ENCODE peak calls at places on chromosomes 13 and 19, in four cellular contexts. One of them, this sample, is unnamed.

GRCh38 chr13:44470623-44471562 is 97.3 kb downstream of the SERP2 start:
- DNase-seq in testis: no peak
- DNase-seq in RWPE1: peak; percentile 14
- DNase-seq in lower lobe of right lung: no peak
- DNase-seq in this sample: no peak

GRCh38 chr19:56108447-56109195 is 12.5 kb downstream of the ZNF787 start:
- DNase-seq in testis: no peak
- DNase-seq in RWPE1: no peak
- DNase-seq in lower lobe of right lung: peak; percentile 70
- DNase-seq in this sample: peak; percentile 79

GRCh38 chr13:24271611-24272451 is 37.5 kb upstream of the C1QTNF9 start:
- DNase-seq in testis: peak; percentile 81
- DNase-seq in RWPE1: peak; percentile 8
- DNase-seq in lower lobe of right lung: peak; percentile 79
- DNase-seq in this sample: peak; percentile 96

GRCh38 chr19:32464279-32464678 is 58.7 kb downstream of the DPY19L3 start:
- DNase-seq in testis: no peak
- DNase-seq in RWPE1: no peak
- DNase-seq in lower lobe of right lung: no peak
- DNase-seq in this sample: no peak

GRCh38 chr13:51453308-51453958 is 597 bp upstream of the INTS6 start:
- DNase-seq in testis: peak; percentile 78
- DNase-seq in RWPE1: no peak
- DNase-seq in lower lobe of right lung: peak; percentile 90
- DNase-seq in this sample: peak; percentile 94

GRCh38 chr13:21812192-21812626 is 141.3 kb downstream of the FGF9 start:
- DNase-seq in testis: no peak
- DNase-seq in RWPE1: peak; percentile 14
- DNase-seq in lower lobe of right lung: no peak
- DNase-seq in this sample: no peak

GRCh38 chr13:37144661-37145060 is 39.2 kb upstream of the CSNK1A1L start:
- DNase-seq in testis: no peak
- DNase-seq in RWPE1: no peak
- DNase-seq in lower lobe of right lung: no peak
- DNase-seq in this sample: no peak

GRCh38 chr13:24709186-24709913 is 29.1 kb downstream of the ATP12A start:
- DNase-seq in testis: no peak
- DNase-seq in RWPE1: no peak
- DNase-seq in lower lobe of right lung: no peak
- DNase-seq in this sample: no peak

GRCh38 chr13:46267166-46267565 is 55.4 kb downstream of the LRRC63 start:
- DNase-seq in testis: no peak
- DNase-seq in RWPE1: no peak
- DNase-seq in lower lobe of right lung: no peak
- DNase-seq in this sample: no peak

GRCh38 chr13:38990693-38991092 is at the start of gene STOML3:
- DNase-seq in testis: no peak
- DNase-seq in RWPE1: no peak
- DNase-seq in lower lobe of right lung: no peak
- DNase-seq in this sample: no peak

GRCh38 chr19:45972081-45972943 is 1.4 kb downstream of the NOVA2 start:
- DNase-seq in testis: no peak
- DNase-seq in RWPE1: no peak
- DNase-seq in lower lobe of right lung: no peak
- DNase-seq in this sample: peak; percentile 83

GRCh38 chr13:44739120-44739519 is 163.0 kb upstream of the TSC22D1 start:
- DNase-seq in testis: no peak
- DNase-seq in RWPE1: no peak
- DNase-seq in lower lobe of right lung: no peak
- DNase-seq in this sample: no peak

GRCh38 chr13:24050796-24051715 is 109.5 kb upstream of the SPATA13 start:
- DNase-seq in testis: no peak
- DNase-seq in RWPE1: no peak
- DNase-seq in lower lobe of right lung: no peak
- DNase-seq in this sample: no peak

GRCh38 chr19:57008432-57008831 is 111.4 kb upstream of the USP29 start:
- DNase-seq in testis: no peak
- DNase-seq in RWPE1: no peak
- DNase-seq in lower lobe of right lung: no peak
- DNase-seq in this sample: no peak

GRCh38 chr13:47175172-47175806 is 278.4 kb upstream of the HTR2A start:
- DNase-seq in testis: no peak
- DNase-seq in RWPE1: no peak
- DNase-seq in lower lobe of right lung: no peak
- DNase-seq in this sample: no peak

GRCh38 chr19:5850743-5851293 is 431 bp downstream of the FUT3 start:
- DNase-seq in testis: no peak
- DNase-seq in RWPE1: peak; percentile 29
- DNase-seq in lower lobe of right lung: peak; percentile 86
- DNase-seq in this sample: peak; percentile 91

GRCh38 chr19:55433292-55433691 is 9.8 kb downstream of the SHISA7 start:
- DNase-seq in testis: no peak
- DNase-seq in RWPE1: no peak
- DNase-seq in lower lobe of right lung: no peak
- DNase-seq in this sample: peak; percentile 23

GRCh38 chr19:11377237-11377636 is 2.8 kb downstream of the SWSAP1 start:
- DNase-seq in testis: no peak
- DNase-seq in RWPE1: peak; percentile 46
- DNase-seq in lower lobe of right lung: no peak
- DNase-seq in this sample: peak; percentile 94

GRCh38 chr13:76991432-76991795 is 467 bp upstream of the CLN5 start:
- DNase-seq in testis: peak; percentile 34
- DNase-seq in RWPE1: no peak
- DNase-seq in lower lobe of right lung: peak; percentile 60
- DNase-seq in this sample: no peak

GRCh38 chr19:33950141-33950805 is 153.6 kb downstream of the KCTD15 start:
- DNase-seq in testis: no peak
- DNase-seq in RWPE1: no peak
- DNase-seq in lower lobe of right lung: no peak
- DNase-seq in this sample: no peak

GRCh38 chr19:16457195-16457953 is 14.4 kb downstream of the EPS15L1 start:
- DNase-seq in testis: no peak
- DNase-seq in RWPE1: no peak
- DNase-seq in lower lobe of right lung: peak; percentile 52
- DNase-seq in this sample: peak; percentile 60

GRCh38 chr13:90950134-90950533 is 397.4 kb upstream of the MIR17HG start:
- DNase-seq in testis: no peak
- DNase-seq in RWPE1: no peak
- DNase-seq in lower lobe of right lung: no peak
- DNase-seq in this sample: no peak

GRCh38 chr13:95155504-95155903 is 145.7 kb downstream of the ABCC4 start:
- DNase-seq in testis: no peak
- DNase-seq in RWPE1: no peak
- DNase-seq in lower lobe of right lung: no peak
- DNase-seq in this sample: no peak

GRCh38 chr19:19597809-19598306 is 20.6 kb downstream of the PBX4 start:
- DNase-seq in testis: no peak
- DNase-seq in RWPE1: no peak
- DNase-seq in lower lobe of right lung: no peak
- DNase-seq in this sample: peak; percentile 17

GRCh38 chr19:16228637-16229321 is 31.1 kb downstream of the AP1M1 start:
- DNase-seq in testis: no peak
- DNase-seq in RWPE1: no peak
- DNase-seq in lower lobe of right lung: no peak
- DNase-seq in this sample: peak; percentile 55

GRCh38 chr13:28744091-28744536 is 25.3 kb upstream of the SLC46A3 start:
- DNase-seq in testis: no peak
- DNase-seq in RWPE1: no peak
- DNase-seq in lower lobe of right lung: no peak
- DNase-seq in this sample: no peak

GRCh38 chr19:41912899-41913475 is 15.3 kb downstream of the ERFL start:
- DNase-seq in testis: no peak
- DNase-seq in RWPE1: no peak
- DNase-seq in lower lobe of right lung: no peak
- DNase-seq in this sample: peak; percentile 91

GRCh38 chr19:39112338-39112890 is 13.2 kb upstream of the PAK4 start:
- DNase-seq in testis: no peak
- DNase-seq in RWPE1: peak; percentile 95
- DNase-seq in lower lobe of right lung: peak; percentile 45
- DNase-seq in this sample: peak; percentile 87

GRCh38 chr13:101416181-101417042 is at the start of gene NALCN:
- DNase-seq in testis: peak; percentile 31
- DNase-seq in RWPE1: peak; percentile 28
- DNase-seq in lower lobe of right lung: peak; percentile 41
- DNase-seq in this sample: peak; percentile 90

GRCh38 chr19:35462476-35462953 is 14.5 kb downstream of the FFAR2 start:
- DNase-seq in testis: no peak
- DNase-seq in RWPE1: no peak
- DNase-seq in lower lobe of right lung: no peak
- DNase-seq in this sample: no peak

GRCh38 chr13:33611016-33611805 is 206.7 kb upstream of the RFC3 start:
- DNase-seq in testis: peak; percentile 54
- DNase-seq in RWPE1: no peak
- DNase-seq in lower lobe of right lung: no peak
- DNase-seq in this sample: peak; percentile 67

GRCh38 chr19:48213959-48214358 is 41.8 kb downstream of the CARD8 start:
- DNase-seq in testis: no peak
- DNase-seq in RWPE1: no peak
- DNase-seq in lower lobe of right lung: no peak
- DNase-seq in this sample: no peak

GRCh38 chr13:95264225-95264624 is 37.0 kb downstream of the ABCC4 start:
- DNase-seq in testis: no peak
- DNase-seq in RWPE1: no peak
- DNase-seq in lower lobe of right lung: no peak
- DNase-seq in this sample: no peak

GRCh38 chr19:18649371-18650047 is 12.7 kb downstream of the KLHL26 start:
- DNase-seq in testis: peak; percentile 74
- DNase-seq in RWPE1: peak; percentile 20
- DNase-seq in lower lobe of right lung: peak; percentile 70
- DNase-seq in this sample: peak; percentile 90

GRCh38 chr19:23075031-23075733 is 41.6 kb upstream of the ZNF730 start:
- DNase-seq in testis: peak; percentile 85
- DNase-seq in RWPE1: no peak
- DNase-seq in lower lobe of right lung: peak; percentile 51
- DNase-seq in this sample: peak; percentile 87

GRCh38 chr19:35518313-35518712 is 4.9 kb upstream of the DMKN start:
- DNase-seq in testis: no peak
- DNase-seq in RWPE1: peak; percentile 43
- DNase-seq in lower lobe of right lung: no peak
- DNase-seq in this sample: peak; percentile 96

GRCh38 chr19:42252365-42253244 is 2.3 kb downstream of the ERF start:
- DNase-seq in testis: peak; percentile 83
- DNase-seq in RWPE1: no peak
- DNase-seq in lower lobe of right lung: no peak
- DNase-seq in this sample: peak; percentile 97

GRCh38 chr19:30419581-30420180 is 47.5 kb downstream of the ZNF536 start:
- DNase-seq in testis: no peak
- DNase-seq in RWPE1: no peak
- DNase-seq in lower lobe of right lung: no peak
- DNase-seq in this sample: no peak
- H3K27ac ChIP-seq in testis: no peak overlapping the region
- H3K27ac ChIP-seq in RWPE1: no peak overlapping the region
- H3K27ac ChIP-seq in lower lobe of right lung: no peak overlapping the region
- H3K27ac ChIP-seq in this sample: no peak overlapping the region

GRCh38 chr13:73076013-73076412 is 17.2 kb downstream of the KLF5 start:
- DNase-seq in testis: no peak
- DNase-seq in RWPE1: no peak
- DNase-seq in lower lobe of right lung: no peak
- DNase-seq in this sample: no peak
- H3K27ac ChIP-seq in testis: no peak overlapping the region
- H3K27ac ChIP-seq in RWPE1: peak overlapping the region; percentile 40
- H3K27ac ChIP-seq in lower lobe of right lung: no peak overlapping the region
- H3K27ac ChIP-seq in this sample: no peak overlapping the region

GRCh38 chr13:31850041-31850440 is 110.7 kb downstream of the RXFP2 start:
- DNase-seq in testis: no peak
- DNase-seq in RWPE1: no peak
- DNase-seq in lower lobe of right lung: no peak
- DNase-seq in this sample: no peak

GRCh38 chr13:31848621-31849020 is 109.3 kb downstream of the RXFP2 start:
- DNase-seq in testis: no peak
- DNase-seq in RWPE1: no peak
- DNase-seq in lower lobe of right lung: no peak
- DNase-seq in this sample: no peak

GRCh38 chr13:31846182-31846938 is 107.0 kb downstream of the RXFP2 start:
- DNase-seq in testis: peak; percentile 93
- DNase-seq in RWPE1: peak; percentile 63
- DNase-seq in lower lobe of right lung: peak; percentile 93
- DNase-seq in this sample: peak; percentile 97

GRCh38 chr13:31851201-31851600 is 111.9 kb downstream of the RXFP2 start:
- DNase-seq in testis: no peak
- DNase-seq in RWPE1: no peak
- DNase-seq in lower lobe of right lung: no peak
- DNase-seq in this sample: no peak

GRCh38 chr13:31846984-31847752 is 107.8 kb downstream of the RXFP2 start:
- DNase-seq in testis: peak; percentile 17
- DNase-seq in RWPE1: peak; percentile 15
- DNase-seq in lower lobe of right lung: no peak
- DNase-seq in this sample: peak; percentile 87
- H3K27ac ChIP-seq in testis: peak overlapping the region; percentile 70
- H3K27ac ChIP-seq in RWPE1: peak overlapping the region; percentile 16
- H3K27ac ChIP-seq in lower lobe of right lung: peak overlapping the region; percentile 84
- H3K27ac ChIP-seq in this sample: no peak overlapping the region

GRCh38 chr13:99819962-99820361 is 151.6 kb downstream of the ZIC5 start:
- DNase-seq in testis: no peak
- DNase-seq in RWPE1: no peak
- DNase-seq in lower lobe of right lung: no peak
- DNase-seq in this sample: no peak

GRCh38 chr13:99822820-99823219 is 148.7 kb downstream of the ZIC5 start:
- DNase-seq in testis: no peak
- DNase-seq in RWPE1: no peak
- DNase-seq in lower lobe of right lung: no peak
- DNase-seq in this sample: no peak

GRCh38 chr13:99827011-99827410 is 144.6 kb downstream of the ZIC5 start:
- DNase-seq in testis: no peak
- DNase-seq in RWPE1: no peak
- DNase-seq in lower lobe of right lung: no peak
- DNase-seq in this sample: no peak

GRCh38 chr13:99823961-99824360 is 147.6 kb downstream of the ZIC5 start:
- DNase-seq in testis: no peak
- DNase-seq in RWPE1: no peak
- DNase-seq in lower lobe of right lung: no peak
- DNase-seq in this sample: no peak

DNA sequence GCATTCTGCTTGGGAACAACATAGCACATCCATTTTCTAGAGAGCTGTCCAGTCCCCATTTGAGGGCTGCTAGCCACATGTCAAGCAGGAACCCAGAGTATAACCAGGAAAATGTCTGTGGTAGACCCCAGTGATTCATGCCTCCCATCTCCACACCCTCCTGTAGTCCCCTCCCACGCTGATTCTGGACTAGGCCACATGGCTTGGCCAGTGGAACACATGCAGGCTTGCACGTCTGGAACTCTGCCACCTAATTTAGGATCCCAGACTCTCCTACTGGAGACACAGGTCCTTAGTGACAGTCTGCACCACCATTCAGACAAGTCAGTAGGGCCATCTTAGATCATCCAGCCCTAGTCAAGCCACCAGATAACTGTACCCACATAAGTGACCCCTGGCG is 149.8 kb downstream of the ZIC5 start:
- DNase-seq in testis: no peak
- DNase-seq in RWPE1: no peak
- DNase-seq in lower lobe of right lung: no peak
- DNase-seq in this sample: no peak
- H3K27ac ChIP-seq in testis: no peak overlapping the region
- H3K27ac ChIP-seq in RWPE1: no peak overlapping the region
- H3K27ac ChIP-seq in lower lobe of right lung: no peak overlapping the region
- H3K27ac ChIP-seq in this sample: no peak overlapping the region

This sample was measured in osteoblast.